ENCODE peak calls at places on chromosomes 2 and 18, in five cellular contexts. Q, F, U, O and R are unnamed samples. For H3K4me1, the result is how much of the 10 kb centered on the place peaks cover.

GRCh38 chr2:49224426-49225010 is 70.2 kb upstream of the FSHR start:
- DNase-seq in Q (peak), O (no peak), U (peak), F (no peak), R (no peak)

GRCh38 chr2:186772579-186772978 is 76.4 kb downstream of the ZSWIM2 start:
- DNase-seq in Q (no peak), F (no peak), U (no peak), O (no peak), R (no peak)

GRCh38 chr2:164808776-164809175 is 32.8 kb downstream of the COBLL1 start:
- DNase-seq in U (peak), Q (no peak), O (no peak), F (peak), R (no peak)

GRCh38 chr2:67631474-67631873 is 234.3 kb downstream of the ETAA1 start:
- DNase-seq in U (no peak), O (no peak), Q (no peak), F (no peak), R (peak)

GRCh38 chr2:88865801-88866353 is 174.4 kb downstream of the RPIA start:
- DNase-seq in O (peak), F (no peak), U (peak), Q (no peak), R (no peak)

GRCh38 chr2:23412556-23413155 is 27.7 kb downstream of the KLHL29 start:
- DNase-seq in U (peak), Q (no peak), O (no peak), F (peak), R (no peak)

GRCh38 chr2:3283206-3283605 is 94.4 kb downstream of the EIPR1 start:
- DNase-seq in F (no peak), Q (no peak), U (no peak), O (no peak), R (no peak)

GRCh38 chr2:67719351-67719750 is 322.2 kb downstream of the ETAA1 start:
- DNase-seq in U (peak), Q (no peak), O (no peak), F (no peak), R (no peak)

GRCh38 chr2:8193146-8193545 is 488.7 kb upstream of the ID2 start:
- DNase-seq in Q (no peak), O (no peak), F (no peak), U (no peak), R (no peak)

GRCh38 chr18:22603902-22604301 is 186.2 kb upstream of the CTAGE1 start:
- DNase-seq in Q (no peak), F (no peak), O (no peak), U (no peak), R (no peak)

GRCh38 chr18:74281011-74281638 is 10.6 kb downstream of the CYB5A start:
- DNase-seq in Q (no peak), O (no peak), F (no peak), U (no peak), R (no peak)

GRCh38 chr18:9905401-9905922 is 8.4 kb upstream of the VAPA start:
- DNase-seq in O (no peak), Q (no peak), F (no peak), U (peak), R (no peak)

GRCh38 chr2:100921685-100922161 is 80.4 kb upstream of the RPL31 start:
- DNase-seq in O (no peak), U (peak), Q (no peak), F (peak), R (no peak)

GRCh38 chr2:100923461-100924020 is 78.5 kb upstream of the RPL31 start:
- DNase-seq in U (no peak), F (no peak), O (no peak), Q (no peak), R (no peak)

GRCh38 chr2:100924520-100925451 is 77.3 kb upstream of the RPL31 start:
- DNase-seq in U (peak), O (no peak), Q (no peak), F (peak), R (peak)

GRCh38 chr2:100928235-100928634 is 73.9 kb upstream of the RPL31 start:
- DNase-seq in Q (no peak), F (no peak), U (no peak), O (no peak), R (no peak)

GRCh38 chr2:100924122-100924519 is 78.0 kb upstream of the RPL31 start:
- DNase-seq in F (peak), Q (no peak), U (peak), O (no peak), R (no peak)
- H3K4me3 ChIP-seq in F (no peak), Q (peak), U (no peak), O (no peak), R (peak)

DNA sequence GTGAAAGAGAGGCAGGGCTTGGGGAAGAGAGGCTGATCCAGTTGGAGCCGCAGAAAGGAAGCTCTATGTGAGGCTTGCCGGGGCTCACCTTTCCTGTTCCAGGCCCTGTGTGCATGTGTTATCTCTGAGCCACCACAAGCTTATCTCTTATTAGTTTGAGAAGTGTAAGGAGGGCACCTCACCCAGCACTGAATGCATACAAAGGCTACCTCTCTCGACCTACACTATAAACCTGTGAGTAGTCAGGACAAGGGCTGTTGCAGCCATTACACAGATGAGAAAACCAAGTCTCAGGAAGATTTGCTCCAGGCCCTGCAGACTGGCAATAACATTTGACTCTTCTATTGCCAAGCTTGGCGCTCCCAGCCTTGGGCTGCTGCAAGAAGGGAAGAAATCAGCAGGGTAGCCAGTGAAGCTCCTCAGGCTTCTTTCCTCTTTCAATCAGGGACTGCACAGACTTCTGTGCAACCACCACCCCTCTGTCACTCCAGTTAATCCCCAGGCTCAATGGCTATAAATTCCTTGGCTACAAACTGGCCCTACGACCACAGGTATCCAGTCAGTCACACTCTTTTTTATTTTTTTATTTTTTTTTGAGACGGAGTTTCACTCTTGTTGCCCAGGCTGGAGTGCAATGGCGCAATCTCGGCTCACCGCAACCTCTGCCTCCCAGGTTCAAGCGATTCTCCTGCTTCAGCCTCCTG is 73.8 kb downstream of the CLHC1 start:
- DNase-seq in F (no peak), Q (no peak), U (no peak), O (peak), R (no peak)
- H3K4me1 ChIP-seq in F (half or more), Q (under half), U (under half), O (under half), R (half or more)

GRCh38 chr2:225052703-225053102 is 10.4 kb upstream of the DOCK10 start:
- DNase-seq in O (peak), Q (no peak), F (no peak), U (no peak), R (no peak)
- H3K4me3 ChIP-seq in O (no peak), Q (no peak), F (no peak), U (no peak), R (no peak)

GRCh38 chr18:35490894-35491688 is 6.7 kb downstream of the INO80C start:
- DNase-seq in O (no peak), F (no peak), U (no peak), Q (no peak), R (peak)
- H3K4me1 ChIP-seq in O (under half), F (under half), U (under half), Q (under half), R (half or more)

DNA sequence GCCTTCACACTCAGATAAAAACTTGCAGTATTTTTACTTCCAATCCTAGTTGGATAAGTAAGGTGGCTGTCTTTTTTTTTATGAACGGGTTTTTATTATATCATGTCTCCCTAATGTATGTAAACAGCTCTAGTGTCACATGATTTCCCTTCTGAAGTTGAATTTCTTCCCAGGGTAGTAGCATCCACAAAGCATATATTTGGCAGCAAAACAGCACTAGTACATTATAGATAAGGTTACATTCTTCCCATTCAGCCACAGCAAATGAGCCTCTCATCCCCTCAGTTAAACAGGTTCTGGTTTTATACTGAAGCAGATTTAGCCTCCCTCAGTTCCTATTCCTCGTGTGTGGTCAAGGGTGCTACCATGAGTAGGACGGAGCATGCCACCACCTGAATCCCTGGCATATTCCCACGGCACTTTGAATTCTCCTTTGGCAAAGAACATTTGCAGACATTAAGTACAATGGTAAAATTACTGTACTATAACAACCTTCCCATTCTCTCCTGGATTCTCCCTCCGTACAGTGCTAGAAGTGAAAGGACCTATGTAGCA is 15.4 kb upstream of the DTNA start:
- DNase-seq in F (no peak), O (no peak), U (peak), Q (no peak), R (no peak)
- H3K4me3 ChIP-seq in F (no peak), O (no peak), U (no peak), Q (no peak), R (no peak)